ENCODE peak calls at places on chromosomes 2 and 18, in seven cellular contexts. One of them, this sample, is unnamed.
A peak's percentile ranks its signal among the peaks of the same experiment; 100 is the strongest.

GRCh38 chr2:42103829-42104228 is 56.0 kb downstream of the PKDCC start:
- DNase-seq in NCI-H2081: no peak
- DNase-seq in GM19239: no peak
- DNase-seq in astrocyte: no peak
- DNase-seq in substantia nigra: no peak
- DNase-seq in astrocyte of the cerebellum: no peak
- DNase-seq in GM12864: no peak
- DNase-seq in this sample: no peak

GRCh38 chr2:234137400-234138014 is 87.0 kb downstream of the SPP2 start:
- DNase-seq in GM12864: no peak
- DNase-seq in substantia nigra: no peak
- DNase-seq in astrocyte: peak; percentile 88
- DNase-seq in NCI-H2081: no peak
- DNase-seq in GM19239: no peak
- DNase-seq in astrocyte of the cerebellum: peak; percentile 85
- DNase-seq in this sample: no peak

GRCh38 chr2:603869-604268 is 73.3 kb downstream of the TMEM18 start:
- DNase-seq in astrocyte: no peak
- DNase-seq in substantia nigra: no peak
- DNase-seq in NCI-H2081: no peak
- DNase-seq in astrocyte of the cerebellum: no peak
- DNase-seq in GM19239: no peak
- DNase-seq in GM12864: no peak
- DNase-seq in this sample: no peak

GRCh38 chr18:22293417-22293816 is 124.0 kb downstream of the GATA6 start:
- DNase-seq in astrocyte of the cerebellum: no peak
- DNase-seq in astrocyte: peak; percentile 64
- DNase-seq in GM12864: no peak
- DNase-seq in GM19239: no peak
- DNase-seq in NCI-H2081: no peak
- DNase-seq in substantia nigra: no peak
- DNase-seq in this sample: no peak

GRCh38 chr2:105888625-105889024 is 143.9 kb downstream of the NCK2 start:
- DNase-seq in NCI-H2081: no peak
- DNase-seq in GM19239: no peak
- DNase-seq in substantia nigra: no peak
- DNase-seq in astrocyte: no peak
- DNase-seq in astrocyte of the cerebellum: no peak
- DNase-seq in GM12864: no peak
- DNase-seq in this sample: no peak

GRCh38 chr2:169476459-169476858 is 2.8 kb upstream of the BBS5 start:
- DNase-seq in NCI-H2081: no peak
- DNase-seq in substantia nigra: no peak
- DNase-seq in GM12864: no peak
- DNase-seq in astrocyte of the cerebellum: peak; percentile 31
- DNase-seq in astrocyte: peak; percentile 46
- DNase-seq in GM19239: no peak
- DNase-seq in this sample: no peak

GRCh38 chr2:67067656-67068055 is 329.5 kb upstream of the ETAA1 start:
- DNase-seq in astrocyte of the cerebellum: no peak
- DNase-seq in substantia nigra: no peak
- DNase-seq in astrocyte: no peak
- DNase-seq in GM12864: no peak
- DNase-seq in GM19239: no peak
- DNase-seq in NCI-H2081: no peak
- DNase-seq in this sample: no peak

GRCh38 chr2:119419065-119419464 is 12.6 kb upstream of the TMEM37 start:
- DNase-seq in substantia nigra: no peak
- DNase-seq in GM12864: no peak
- DNase-seq in astrocyte of the cerebellum: no peak
- DNase-seq in astrocyte: peak; percentile 2
- DNase-seq in GM19239: no peak
- DNase-seq in NCI-H2081: no peak
- DNase-seq in this sample: no peak

GRCh38 chr2:56749152-56749752 is 565.5 kb downstream of the CCDC85A start:
- DNase-seq in astrocyte of the cerebellum: no peak
- DNase-seq in GM12864: no peak
- DNase-seq in astrocyte: peak; percentile 34
- DNase-seq in substantia nigra: no peak
- DNase-seq in GM19239: no peak
- DNase-seq in NCI-H2081: peak; percentile 44
- DNase-seq in this sample: peak; percentile 13

This sample was measured in midbrain.